ENCODE peak calls at places on chromosomes 1 and 21, in five cellular contexts. One of them, this sample, is unnamed.

GRCh38 chr1:99657213-99658030 is 11.5 kb downstream of the PALMD start:
- DNase-seq in HCT116: no peak
- DNase-seq in stimulated activated CD4-positive, alpha-beta T cell treated with anti-CD3 and anti-CD28 coated beads, Interleukin-1b, Interleukin-23, amount 100 ng/mL, for 24 hours: no peak
- DNase-seq in stimulated activated naive CD8-positive, alpha-beta T cell treated with anti-CD3 and anti-CD28 coated beads, Interleukin-15, amount 100 ng/mL, for 72 hours: no peak
- DNase-seq in activated CD4-positive, alpha-beta T cell treated with anti-CD3 and anti-CD28 coated beads, Interleukin-2, amount 50 U/mL, for 1 hour: no peak
- DNase-seq in this sample: no peak

GRCh38 chr1:83905315-83905907 is 93.5 kb downstream of the TTLL7 start:
- DNase-seq in stimulated activated naive CD8-positive, alpha-beta T cell treated with anti-CD3 and anti-CD28 coated beads, Interleukin-15, amount 100 ng/mL, for 72 hours: peak
- DNase-seq in stimulated activated CD4-positive, alpha-beta T cell treated with anti-CD3 and anti-CD28 coated beads, Interleukin-1b, Interleukin-23, amount 100 ng/mL, for 24 hours: no peak
- DNase-seq in activated CD4-positive, alpha-beta T cell treated with anti-CD3 and anti-CD28 coated beads, Interleukin-2, amount 50 U/mL, for 1 hour: no peak
- DNase-seq in HCT116: no peak
- DNase-seq in this sample: no peak

GRCh38 chr21:43681650-43682049 is 22.3 kb downstream of the RRP1B start:
- DNase-seq in activated CD4-positive, alpha-beta T cell treated with anti-CD3 and anti-CD28 coated beads, Interleukin-2, amount 50 U/mL, for 1 hour: no peak
- DNase-seq in HCT116: no peak
- DNase-seq in stimulated activated CD4-positive, alpha-beta T cell treated with anti-CD3 and anti-CD28 coated beads, Interleukin-1b, Interleukin-23, amount 100 ng/mL, for 24 hours: no peak
- DNase-seq in stimulated activated naive CD8-positive, alpha-beta T cell treated with anti-CD3 and anti-CD28 coated beads, Interleukin-15, amount 100 ng/mL, for 72 hours: no peak
- DNase-seq in this sample: no peak

GRCh38 chr1:24898909-24899439 is 31.1 kb downstream of the RUNX3 start:
- DNase-seq in HCT116: no peak
- DNase-seq in stimulated activated naive CD8-positive, alpha-beta T cell treated with anti-CD3 and anti-CD28 coated beads, Interleukin-15, amount 100 ng/mL, for 72 hours: no peak
- DNase-seq in stimulated activated CD4-positive, alpha-beta T cell treated with anti-CD3 and anti-CD28 coated beads, Interleukin-1b, Interleukin-23, amount 100 ng/mL, for 24 hours: no peak
- DNase-seq in activated CD4-positive, alpha-beta T cell treated with anti-CD3 and anti-CD28 coated beads, Interleukin-2, amount 50 U/mL, for 1 hour: no peak
- DNase-seq in this sample: no peak

GRCh38 chr1:200867018-200867811 is 5.6 kb upstream of the GPR25 start:
- DNase-seq in HCT116: no peak
- DNase-seq in activated CD4-positive, alpha-beta T cell treated with anti-CD3 and anti-CD28 coated beads, Interleukin-2, amount 50 U/mL, for 1 hour: no peak
- DNase-seq in stimulated activated naive CD8-positive, alpha-beta T cell treated with anti-CD3 and anti-CD28 coated beads, Interleukin-15, amount 100 ng/mL, for 72 hours: no peak
- DNase-seq in stimulated activated CD4-positive, alpha-beta T cell treated with anti-CD3 and anti-CD28 coated beads, Interleukin-1b, Interleukin-23, amount 100 ng/mL, for 24 hours: no peak
- DNase-seq in this sample: no peak

GRCh38 chr1:104923075-104923474 is 1173.4 kb downstream of the AMY1C start:
- DNase-seq in HCT116: no peak
- DNase-seq in stimulated activated naive CD8-positive, alpha-beta T cell treated with anti-CD3 and anti-CD28 coated beads, Interleukin-15, amount 100 ng/mL, for 72 hours: no peak
- DNase-seq in stimulated activated CD4-positive, alpha-beta T cell treated with anti-CD3 and anti-CD28 coated beads, Interleukin-1b, Interleukin-23, amount 100 ng/mL, for 24 hours: no peak
- DNase-seq in activated CD4-positive, alpha-beta T cell treated with anti-CD3 and anti-CD28 coated beads, Interleukin-2, amount 50 U/mL, for 1 hour: no peak
- DNase-seq in this sample: no peak

GRCh38 chr1:39872698-39873097 is 10.6 kb downstream of the TRIT1 start:
- DNase-seq in stimulated activated naive CD8-positive, alpha-beta T cell treated with anti-CD3 and anti-CD28 coated beads, Interleukin-15, amount 100 ng/mL, for 72 hours: no peak
- DNase-seq in stimulated activated CD4-positive, alpha-beta T cell treated with anti-CD3 and anti-CD28 coated beads, Interleukin-1b, Interleukin-23, amount 100 ng/mL, for 24 hours: no peak
- DNase-seq in activated CD4-positive, alpha-beta T cell treated with anti-CD3 and anti-CD28 coated beads, Interleukin-2, amount 50 U/mL, for 1 hour: no peak
- DNase-seq in HCT116: no peak
- DNase-seq in this sample: no peak

GRCh38 chr1:34657266-34657665 is 97.6 kb upstream of the GJB5 start:
- DNase-seq in stimulated activated CD4-positive, alpha-beta T cell treated with anti-CD3 and anti-CD28 coated beads, Interleukin-1b, Interleukin-23, amount 100 ng/mL, for 24 hours: no peak
- DNase-seq in stimulated activated naive CD8-positive, alpha-beta T cell treated with anti-CD3 and anti-CD28 coated beads, Interleukin-15, amount 100 ng/mL, for 72 hours: no peak
- DNase-seq in HCT116: no peak
- DNase-seq in activated CD4-positive, alpha-beta T cell treated with anti-CD3 and anti-CD28 coated beads, Interleukin-2, amount 50 U/mL, for 1 hour: no peak
- DNase-seq in this sample: no peak

GRCh38 chr21:43195131-43196021 is 26.6 kb downstream of the CRYAA start:
- DNase-seq in activated CD4-positive, alpha-beta T cell treated with anti-CD3 and anti-CD28 coated beads, Interleukin-2, amount 50 U/mL, for 1 hour: no peak
- DNase-seq in stimulated activated naive CD8-positive, alpha-beta T cell treated with anti-CD3 and anti-CD28 coated beads, Interleukin-15, amount 100 ng/mL, for 72 hours: no peak
- DNase-seq in HCT116: no peak
- DNase-seq in stimulated activated CD4-positive, alpha-beta T cell treated with anti-CD3 and anti-CD28 coated beads, Interleukin-1b, Interleukin-23, amount 100 ng/mL, for 24 hours: no peak
- DNase-seq in this sample: no peak

GRCh38 chr1:206925116-206925736 is 3.5 kb upstream of the FCMR start:
- DNase-seq in HCT116: no peak
- DNase-seq in stimulated activated naive CD8-positive, alpha-beta T cell treated with anti-CD3 and anti-CD28 coated beads, Interleukin-15, amount 100 ng/mL, for 72 hours: peak
- DNase-seq in stimulated activated CD4-positive, alpha-beta T cell treated with anti-CD3 and anti-CD28 coated beads, Interleukin-1b, Interleukin-23, amount 100 ng/mL, for 24 hours: no peak
- DNase-seq in activated CD4-positive, alpha-beta T cell treated with anti-CD3 and anti-CD28 coated beads, Interleukin-2, amount 50 U/mL, for 1 hour: peak
- DNase-seq in this sample: peak

GRCh38 chr1:116374340-116375164 is 1.5 kb downstream of the ATP1A1 start:
- DNase-seq in activated CD4-positive, alpha-beta T cell treated with anti-CD3 and anti-CD28 coated beads, Interleukin-2, amount 50 U/mL, for 1 hour: no peak
- DNase-seq in stimulated activated naive CD8-positive, alpha-beta T cell treated with anti-CD3 and anti-CD28 coated beads, Interleukin-15, amount 100 ng/mL, for 72 hours: peak
- DNase-seq in stimulated activated CD4-positive, alpha-beta T cell treated with anti-CD3 and anti-CD28 coated beads, Interleukin-1b, Interleukin-23, amount 100 ng/mL, for 24 hours: no peak
- DNase-seq in HCT116: no peak
- DNase-seq in this sample: peak

GRCh38 chr1:21623411-21623961 is 45.7 kb downstream of the RAP1GAP start:
- DNase-seq in stimulated activated naive CD8-positive, alpha-beta T cell treated with anti-CD3 and anti-CD28 coated beads, Interleukin-15, amount 100 ng/mL, for 72 hours: no peak
- DNase-seq in stimulated activated CD4-positive, alpha-beta T cell treated with anti-CD3 and anti-CD28 coated beads, Interleukin-1b, Interleukin-23, amount 100 ng/mL, for 24 hours: no peak
- DNase-seq in activated CD4-positive, alpha-beta T cell treated with anti-CD3 and anti-CD28 coated beads, Interleukin-2, amount 50 U/mL, for 1 hour: no peak
- DNase-seq in HCT116: no peak
- DNase-seq in this sample: no peak

GRCh38 chr1:91123319-91123718 is 101.5 kb upstream of the ZNF644 start:
- DNase-seq in stimulated activated CD4-positive, alpha-beta T cell treated with anti-CD3 and anti-CD28 coated beads, Interleukin-1b, Interleukin-23, amount 100 ng/mL, for 24 hours: no peak
- DNase-seq in stimulated activated naive CD8-positive, alpha-beta T cell treated with anti-CD3 and anti-CD28 coated beads, Interleukin-15, amount 100 ng/mL, for 72 hours: no peak
- DNase-seq in HCT116: no peak
- DNase-seq in activated CD4-positive, alpha-beta T cell treated with anti-CD3 and anti-CD28 coated beads, Interleukin-2, amount 50 U/mL, for 1 hour: no peak
- DNase-seq in this sample: no peak